ENCODE peak calls at places on chromosomes 2 and 18, in eight cellular contexts. V is left ventricle myocardium inferior, G is suprapubic skin, L is cardiac muscle cell, D is testis, O is mammary epithelial cell, R is upper lobe of right lung, N is GM12878. P is an unnamed sample. For H3K4me1, the result is how much of the 10 kb centered on the place peaks cover.

GRCh38 chr2:69309336-69310048 is 77.5 kb downstream of the GFPT1 start:
- DNase-seq in L (no peak), D (peak), V (peak), O (no peak), R (no peak), G (no peak), N (no peak), P (peak)

GRCh38 chr18:7116832-7117389 is 686 bp downstream of the LAMA1 start:
- DNase-seq in G (no peak), L (peak), N (no peak), V (no peak), D (no peak), O (peak), R (no peak), P (no peak)

GRCh38 chr18:46096651-46097300 is 1.3 kb downstream of the ATP5F1A start:
- DNase-seq in G (no peak), O (no peak), L (no peak), D (peak), N (no peak), V (no peak), R (no peak), P (no peak)

GRCh38 chr2:71458413-71459083 is 5.2 kb downstream of the DYSF start:
- DNase-seq in V (peak), R (no peak), G (no peak), L (no peak), N (no peak), D (no peak), O (peak), P (no peak)

GRCh38 chr2:200747668-200748618 is 63.8 kb upstream of the BZW1 start:
- DNase-seq in N (no peak), O (no peak), G (no peak), L (no peak), V (no peak), D (peak), R (no peak), P (peak)

GRCh38 chr2:119407430-119408220 is 24.0 kb upstream of the TMEM37 start:
- DNase-seq in L (peak), R (no peak), N (peak), D (peak), O (peak), V (no peak), G (no peak), P (peak)

GRCh38 chr2:169828141-169828811 is 1.0 kb downstream of the UBR3 start:
- DNase-seq in N (peak), L (peak), V (peak), O (peak), G (no peak), R (no peak), D (peak), P (peak)

GRCh38 chr2:26246818-26247217 is 2.1 kb downstream of the HADHB start:
- DNase-seq in L (no peak), N (peak), G (no peak), V (peak), R (no peak), O (peak), D (no peak), P (no peak)

GRCh38 chr18:23154823-23155517 is 19.7 kb downstream of the CABLES1 start:
- DNase-seq in R (no peak), D (no peak), G (no peak), O (no peak), V (no peak), L (no peak), N (no peak), P (no peak)

GRCh38 chr2:8587920-8588830 is 93.7 kb upstream of the ID2 start:
- DNase-seq in R (peak), G (peak), L (no peak), D (no peak), V (no peak), O (no peak), N (no peak), P (no peak)

GRCh38 chr2:238103465-238104070 is 3.4 kb downstream of the ESPNL start:
- DNase-seq in R (peak), G (peak), L (no peak), O (no peak), N (no peak), V (no peak), D (no peak), P (no peak)

GRCh38 chr2:238106339-238106697 is 6.2 kb downstream of the ESPNL start:
- DNase-seq in D (no peak), V (no peak), O (no peak), N (no peak), R (no peak), L (no peak), G (no peak), P (no peak)

GRCh38 chr2:238105506-238106338 is 5.6 kb downstream of the ESPNL start:
- DNase-seq in N (no peak), O (no peak), V (no peak), R (peak), D (no peak), L (no peak), G (peak), P (no peak)

GRCh38 chr2:238104071-238104511 is 4.0 kb downstream of the ESPNL start:
- DNase-seq in L (no peak), V (no peak), O (no peak), R (peak), D (no peak), G (no peak), N (no peak), P (no peak)

GRCh38 chr2:238104521-238105311 is 4.6 kb downstream of the ESPNL start:
- DNase-seq in R (peak), O (no peak), D (no peak), L (no peak), G (peak), N (no peak), V (no peak), P (no peak)
- TF ChIP-seq CTCF in R (no peak), O (no peak), D (no peak), L (no peak), G (no peak), N (no peak), V (no peak), P (no peak)

GRCh38 chr2:191228333-191228732 is 16.9 kb upstream of the MYO1B start:
- DNase-seq in L (no peak), V (no peak), D (no peak), N (no peak), R (no peak), G (no peak), O (no peak), P (no peak)
- H3K4me1 ChIP-seq in L (under half), V (under half), D (under half), N (under half), R (under half), G (under half), O (under half), P (under half)

GRCh38 chr2:39068757-39069515 is 51.9 kb downstream of the SOS1 start:
- DNase-seq in G (no peak), O (peak), R (no peak), N (no peak), V (no peak), L (peak), D (no peak), P (no peak)
- TF ChIP-seq CTCF in G (no peak), O (no peak), R (no peak), N (no peak), V (no peak), L (peak), D (no peak), P (no peak)

GRCh38 chr2:160666677-160667061 is 173.1 kb upstream of the RBMS1 start:
- DNase-seq in R (no peak), O (no peak), N (no peak), V (no peak), G (no peak), D (no peak), L (no peak), P (no peak)

GRCh38 chr2:160664603-160665145 is 171.1 kb upstream of the RBMS1 start:
- DNase-seq in L (no peak), N (no peak), D (no peak), O (peak), V (no peak), R (no peak), G (no peak), P (no peak)

GRCh38 chr2:160670618-160671017 is 177.0 kb upstream of the RBMS1 start:
- DNase-seq in V (no peak), G (no peak), N (no peak), O (no peak), R (no peak), D (no peak), L (no peak), P (no peak)

GRCh38 chr2:160666019-160666676 is 172.5 kb upstream of the RBMS1 start:
- DNase-seq in O (peak), D (no peak), N (peak), V (no peak), L (peak), G (no peak), R (no peak), P (no peak)

DNA sequence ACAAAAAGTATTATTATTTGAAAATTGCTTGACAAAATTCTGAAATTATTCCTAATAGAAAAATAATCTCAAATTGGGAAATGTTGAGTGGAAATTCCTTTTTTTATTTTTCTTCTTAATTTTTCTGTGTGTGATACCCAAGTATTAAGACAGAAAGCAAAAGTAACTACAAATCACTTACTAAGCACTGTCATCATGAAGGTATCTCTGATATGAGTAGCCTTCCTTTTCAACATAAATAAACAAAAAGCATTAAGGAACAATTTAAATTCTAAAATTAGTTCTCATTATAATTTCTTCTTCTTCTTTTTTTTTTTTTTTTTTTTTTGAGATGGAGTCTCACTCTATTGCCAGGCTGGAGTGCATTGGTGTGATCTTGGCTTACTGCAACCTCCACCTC is 174.2 kb upstream of the RBMS1 start:
- DNase-seq in D (no peak), O (no peak), L (no peak), N (no peak), V (no peak), G (no peak), R (no peak), P (no peak)
- H3K4me1 ChIP-seq in D (under half), O (under half), L (under half), N (under half), V (under half), G (under half), R (under half), P (under half)

GRCh38 chr2:159322419-159322818 is 35.9 kb upstream of the WDSUB1 start:
- DNase-seq in V (no peak), L (no peak), R (no peak), N (no peak), G (no peak), D (no peak), O (no peak), P (no peak)
- TF ChIP-seq CTCF in V (no peak), L (no peak), R (no peak), N (no peak), G (no peak), D (no peak), O (no peak), P (no peak)

DNA sequence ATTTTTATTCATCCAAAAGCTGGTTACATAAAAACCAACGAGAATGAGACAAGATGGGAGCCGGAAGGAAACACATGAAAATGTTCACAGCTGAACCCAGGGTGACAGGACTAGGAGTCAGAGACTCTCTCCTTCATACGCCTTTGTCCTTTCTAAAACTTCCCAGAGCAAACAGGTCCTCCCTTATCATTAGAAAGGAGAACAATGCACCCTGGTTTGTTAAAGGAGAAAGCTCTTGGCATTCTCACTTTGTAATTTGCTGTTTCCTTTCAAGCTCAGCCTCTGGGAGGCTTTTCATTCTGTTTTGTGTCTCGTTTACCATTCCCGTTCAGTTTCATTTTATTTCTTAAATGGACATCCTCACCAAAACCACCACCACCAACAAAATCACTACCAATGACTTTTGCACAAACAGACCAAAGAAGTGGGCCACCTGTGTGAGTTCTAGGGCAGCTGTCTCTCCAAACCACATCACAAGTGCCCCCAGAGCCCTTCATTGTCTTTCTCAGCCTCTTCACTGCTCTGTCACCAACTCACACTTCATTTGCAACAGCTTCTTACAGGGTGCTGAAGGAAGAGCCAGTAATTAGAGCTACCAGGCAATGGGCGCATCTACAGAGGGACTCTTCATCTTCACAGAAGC is 105.3 kb downstream of the HDAC4 start:
- DNase-seq in V (no peak), L (no peak), R (no peak), D (peak), N (no peak), O (no peak), G (no peak), P (no peak)
- H3K4me1 ChIP-seq in V (half or more), L (under half), R (under half), D (half or more), N (under half), O (under half), G (under half), P (half or more)

P was measured in adrenal gland.